ENCODE peak calls at places on chromosomes 7 and 10, in eight cellular contexts. L, J, A, Y, W, T, H and O are unnamed samples.

GRCh38 chr10:49592726-49593563 is 17.2 kb upstream of the SLC18A3 start:
- DNase-seq in W (peak), J (peak), T (no peak), L (peak), A (no peak), H (peak), Y (peak), O (peak)

GRCh38 chr10:77698267-77698932 is 60.8 kb upstream of the KCNMA1 start:
- DNase-seq in H (no peak), L (no peak), W (no peak), Y (no peak), A (no peak), J (no peak), T (no peak), O (no peak)

GRCh38 chr7:93957767-93958166 is 36.2 kb downstream of the GNG11 start:
- DNase-seq in H (no peak), W (no peak), L (no peak), T (no peak), A (no peak), Y (no peak), J (no peak), O (no peak)

GRCh38 chr10:129703287-129704137 is 236.5 kb downstream of the MGMT start:
- DNase-seq in Y (no peak), A (no peak), T (no peak), H (no peak), L (no peak), W (no peak), J (no peak), O (no peak)

GRCh38 chr7:30062587-30062986 is 34.4 kb downstream of the PLEKHA8 start:
- DNase-seq in A (peak), Y (no peak), J (peak), W (no peak), H (peak), L (no peak), T (no peak), O (no peak)

GRCh38 chr10:88017781-88018180 is 154.4 kb downstream of the PTEN start:
- DNase-seq in W (no peak), Y (no peak), H (no peak), L (no peak), T (no peak), J (no peak), A (no peak), O (no peak)

GRCh38 chr7:50270531-50271018 is 33.9 kb upstream of the IKZF1 start:
- DNase-seq in J (no peak), Y (no peak), A (no peak), H (no peak), T (no peak), L (no peak), W (no peak), O (no peak)

GRCh38 chr7:100568936-100569844 is 4.5 kb downstream of the SAP25 start:
- DNase-seq in T (peak), H (peak), L (peak), Y (peak), J (peak), W (peak), A (no peak), O (peak)

GRCh38 chr7:108824840-108825540 is 255.3 kb downstream of the DNAJB9 start:
- DNase-seq in J (no peak), T (no peak), L (no peak), W (no peak), H (no peak), A (no peak), Y (no peak), O (no peak)

GRCh38 chr7:32428546-32428945 is 61.6 kb downstream of the LSM5 start:
- DNase-seq in T (no peak), H (no peak), L (peak), Y (peak), W (no peak), A (no peak), J (peak), O (no peak)

GRCh38 chr7:95758187-95758586 is 14.2 kb upstream of the DYNC1I1 start:
- DNase-seq in A (no peak), H (no peak), T (no peak), W (no peak), Y (no peak), J (no peak), L (no peak), O (no peak)

GRCh38 chr7:78073470-78074382 is 275.2 kb downstream of the PHTF2 start:
- DNase-seq in W (no peak), H (peak), A (no peak), T (no peak), Y (no peak), L (peak), J (peak), O (no peak)

GRCh38 chr7:149140784-149141183 is 6.5 kb upstream of the ZNF398 start:
- DNase-seq in L (no peak), W (no peak), A (no peak), Y (no peak), J (no peak), T (no peak), H (no peak), O (no peak)

GRCh38 chr10:48306265-48306869 is at the start of gene MAPK8:
- DNase-seq in A (peak), W (peak), L (peak), J (peak), T (peak), H (peak), Y (peak), O (peak)

GRCh38 chr10:2891073-2891769 is 176.1 kb upstream of the PFKP start:
- DNase-seq in Y (no peak), A (no peak), W (no peak), H (no peak), T (no peak), L (peak), J (no peak), O (no peak)

GRCh38 chr7:6487184-6487545 is 39.4 kb upstream of the DAGLB start:
- DNase-seq in W (no peak), A (no peak), L (no peak), H (no peak), T (no peak), Y (no peak), J (no peak), O (no peak)

GRCh38 chr7:134473861-134474291 is 15.0 kb upstream of the AKR1B1 start:
- DNase-seq in T (no peak), J (no peak), Y (no peak), L (no peak), H (no peak), W (no peak), A (no peak), O (no peak)

GRCh38 chr10:53358536-53358935 is 586.0 kb upstream of the MBL2 start:
- DNase-seq in L (peak), W (no peak), H (no peak), J (no peak), Y (no peak), T (no peak), A (no peak), O (no peak)

GRCh38 chr7:131071786-131072504 is 255.7 kb upstream of the MKLN1 start:
- DNase-seq in W (no peak), Y (no peak), A (no peak), L (peak), H (peak), J (no peak), T (no peak), O (no peak)

GRCh38 chr7:32586291-32587221 is 91.3 kb downstream of the AVL9 start:
- DNase-seq in Y (no peak), L (no peak), W (no peak), T (no peak), J (no peak), H (no peak), A (no peak), O (no peak)

GRCh38 chr10:31153692-31154091 is 122.0 kb upstream of the ZNF438 start:
- DNase-seq in H (no peak), Y (no peak), W (no peak), L (no peak), J (no peak), T (no peak), A (no peak), O (no peak)

GRCh38 chr7:1391449-1391848 is 67.8 kb downstream of the MICALL2 start:
- DNase-seq in W (no peak), A (no peak), H (no peak), L (no peak), J (peak), Y (no peak), T (no peak), O (no peak)

GRCh38 chr10:120950103-120950561 is 99.0 kb downstream of the WDR11 start:
- DNase-seq in L (peak), T (no peak), A (no peak), W (no peak), J (peak), H (no peak), Y (peak), O (no peak)